ENCODE peak calls at places on chromosomes 6 and 20, in nine cellular contexts. Z, M, F, S, B, G, N, H and K are unnamed samples.

GRCh38 chr6:129498950-129499870 is 210.8 kb downstream of the ARHGAP18 start:
- DNase-seq in M (no peak), S (peak), G (peak), N (peak), B (no peak), Z (no peak), H (no peak), F (peak), K (peak)

GRCh38 chr20:4508773-4509172 is 212.9 kb upstream of the PRND start:
- DNase-seq in M (no peak), F (no peak), H (no peak), S (peak), G (no peak), Z (no peak), N (peak), B (no peak), K (no peak)

GRCh38 chr20:33773412-33774089 is 37.6 kb upstream of the CHMP4B start:
- DNase-seq in N (no peak), H (no peak), S (no peak), M (no peak), Z (no peak), B (no peak), F (no peak), G (no peak), K (no peak)

GRCh38 chr6:151440930-151441329 is 11.0 kb downstream of the RMND1 start:
- DNase-seq in N (no peak), G (no peak), M (no peak), Z (no peak), F (peak), S (peak), H (no peak), B (no peak), K (no peak)

GRCh38 chr6:3510178-3510577 is 53.3 kb upstream of the SLC22A23 start:
- DNase-seq in Z (no peak), G (no peak), N (no peak), M (no peak), F (no peak), H (no peak), B (no peak), S (peak), K (no peak)

GRCh38 chr6:21556968-21557721 is 36.4 kb upstream of the SOX4 start:
- DNase-seq in N (no peak), S (peak), Z (no peak), B (peak), F (no peak), G (no peak), H (no peak), M (no peak), K (no peak)

GRCh38 chr6:72787521-72788031 is 165.7 kb downstream of the KCNQ5 start:
- DNase-seq in S (peak), Z (no peak), B (peak), M (no peak), G (peak), N (peak), F (peak), H (no peak), K (peak)

GRCh38 chr6:44219053-44219814 is 2.5 kb downstream of the MYMX start:
- DNase-seq in Z (peak), G (no peak), B (no peak), M (no peak), N (no peak), S (no peak), F (peak), H (no peak), K (peak)

GRCh38 chr6:53647437-53648094 is 18.0 kb downstream of the KLHL31 start:
- DNase-seq in G (no peak), F (peak), N (no peak), Z (no peak), B (no peak), H (peak), M (no peak), S (peak), K (no peak)

GRCh38 chr20:11015440-11015839 is 341.6 kb upstream of the JAG1 start:
- DNase-seq in Z (no peak), S (no peak), B (no peak), N (no peak), H (no peak), G (no peak), F (no peak), M (no peak), K (no peak)

GRCh38 chr6:169176361-169176991 is 77.2 kb downstream of the THBS2 start:
- DNase-seq in S (no peak), Z (no peak), H (no peak), M (no peak), N (no peak), G (no peak), B (no peak), F (no peak), K (no peak)

GRCh38 chr20:50930139-50931047 is 844 bp downstream of the ADNP start:
- DNase-seq in G (no peak), B (no peak), S (peak), F (no peak), Z (peak), M (no peak), H (no peak), N (peak), K (no peak)

GRCh38 chr6:53347921-53348435 is 772 bp downstream of the ELOVL5 start:
- DNase-seq in Z (peak), H (peak), N (peak), M (no peak), F (peak), S (peak), G (peak), B (no peak), K (no peak)

GRCh38 chr6:160462551-160463109 is 114.5 kb downstream of the SLC22A3 start:
- DNase-seq in B (peak), S (peak), G (peak), F (peak), H (peak), N (peak), M (peak), Z (no peak), K (no peak)

GRCh38 chr20:33883164-33883563 is 72.0 kb downstream of the CHMP4B start:
- DNase-seq in F (no peak), M (no peak), Z (no peak), G (no peak), N (no peak), S (no peak), B (no peak), H (no peak), K (no peak)

GRCh38 chr6:13015379-13015681 is 298.8 kb downstream of the PHACTR1 start:
- DNase-seq in N (no peak), Z (no peak), S (no peak), F (no peak), B (no peak), G (no peak), H (no peak), M (no peak), K (no peak)

GRCh38 chr6:113047148-113047547 is 700.0 kb downstream of the RFPL4B start:
- DNase-seq in G (no peak), S (no peak), Z (no peak), B (no peak), F (peak), H (no peak), N (no peak), M (no peak), K (no peak)

GRCh38 chr20:37576911-37577310 is 49.2 kb upstream of the BLCAP start:
- DNase-seq in S (no peak), N (no peak), M (no peak), G (no peak), Z (no peak), B (no peak), H (no peak), F (no peak), K (no peak)

GRCh38 chr6:159941286-159942113 is 27.4 kb upstream of the IGF2R start:
- DNase-seq in Z (no peak), S (peak), H (peak), M (no peak), B (no peak), F (peak), N (no peak), G (peak), K (no peak)

GRCh38 chr6:130944486-130944885 is 117.3 kb downstream of the SMLR1 start:
- DNase-seq in G (no peak), N (no peak), B (no peak), Z (no peak), S (no peak), F (no peak), M (no peak), H (no peak), K (no peak)

GRCh38 chr6:157953580-157954091 is 28.0 kb upstream of the SYNJ2 start:
- DNase-seq in N (no peak), Z (no peak), F (no peak), G (no peak), B (no peak), H (no peak), M (no peak), S (no peak), K (no peak)

GRCh38 chr20:23419995-23420901 is 1.0 kb downstream of the NAPB start:
- DNase-seq in M (no peak), N (peak), Z (peak), B (no peak), S (peak), H (peak), F (peak), G (peak), K (peak)

GRCh38 chr20:36465109-36466080 is 75.9 kb upstream of the MYL9 start:
- DNase-seq in Z (peak), G (peak), F (peak), S (peak), N (peak), H (no peak), M (no peak), B (peak), K (peak)

GRCh38 chr20:60011512-60012507 is 53.6 kb downstream of the CDH26 start:
- DNase-seq in B (no peak), F (no peak), Z (no peak), N (no peak), M (no peak), H (no peak), S (no peak), G (no peak), K (no peak)

GRCh38 chr6:41637179-41638001 is 878 bp upstream of the MDFI start:
- DNase-seq in F (no peak), H (no peak), B (no peak), S (peak), Z (no peak), G (no peak), N (peak), M (no peak), K (peak)

GRCh38 chr6:137958809-137959565 is 91.9 kb downstream of the TNFAIP3 start:
- DNase-seq in M (no peak), S (peak), H (no peak), Z (no peak), N (no peak), F (no peak), B (peak), G (no peak), K (no peak)

GRCh38 chr6:25089442-25089841 is 153.7 kb upstream of the RIPOR2 start:
- DNase-seq in G (no peak), F (no peak), M (no peak), H (no peak), S (peak), B (no peak), N (peak), Z (no peak), K (no peak)

GRCh38 chr6:148520109-148520841 is 177.6 kb downstream of the SASH1 start:
- DNase-seq in G (no peak), M (no peak), F (no peak), S (no peak), B (no peak), H (no peak), Z (no peak), N (no peak), K (no peak)

GRCh38 chr20:44746367-44747165 is 901 bp downstream of the KCNK15 start:
- DNase-seq in N (no peak), M (no peak), G (no peak), S (no peak), F (no peak), Z (no peak), H (no peak), B (no peak), K (no peak)

GRCh38 chr20:14407336-14407735 is 69.9 kb upstream of the FLRT3 start:
- DNase-seq in M (no peak), S (no peak), G (no peak), B (no peak), F (no peak), Z (no peak), N (no peak), H (no peak), K (no peak)

GRCh38 chr20:3296256-3297095 is 57.5 kb upstream of the SLC4A11 start:
- DNase-seq in G (no peak), Z (no peak), F (no peak), B (no peak), S (no peak), N (no peak), H (no peak), M (no peak), K (no peak)

GRCh38 chr6:69601132-69601531 is 195.7 kb downstream of the LMBRD1 start:
- DNase-seq in H (no peak), S (no peak), G (no peak), B (no peak), M (no peak), Z (no peak), N (no peak), F (no peak), K (no peak)

GRCh38 chr20:51634877-51635276 is 92.4 kb upstream of the NFATC2 start:
- DNase-seq in N (no peak), G (no peak), H (no peak), F (no peak), S (no peak), M (no peak), Z (no peak), B (no peak), K (no peak)

GRCh38 chr6:3280866-3281465 is 22.2 kb downstream of the PSMG4 start:
- DNase-seq in F (no peak), M (no peak), Z (peak), H (no peak), B (no peak), G (peak), S (no peak), N (no peak), K (no peak)

GRCh38 chr6:20232188-20232587 is 19.9 kb upstream of the MBOAT1 start:
- DNase-seq in S (no peak), N (no peak), G (no peak), H (no peak), F (no peak), M (no peak), B (no peak), Z (no peak), K (no peak)

GRCh38 chr6:85472744-85473143 is 22.9 kb downstream of the NT5E start:
- DNase-seq in N (peak), Z (no peak), H (no peak), G (peak), S (peak), M (peak), F (no peak), B (no peak), K (peak)

GRCh38 chr20:57514273-57514751 is 10.6 kb downstream of the CTCFL start:
- DNase-seq in M (peak), Z (peak), F (peak), H (peak), N (peak), S (peak), B (no peak), G (peak), K (peak)